ENCODE peak calls at places on chromosomes 3 and 15, in six cellular contexts. H is heart left ventricle, M is transverse colon, B is adrenal gland, G is prostate gland, E is A549. Q is an unnamed sample.

GRCh38 chr15:51672100-51672731 is 9.1 kb upstream of the SCG3 start:
- DNase-seq in G (no peak), M (no peak), E (no peak), B (no peak), H (no peak), Q (no peak)

GRCh38 chr3:64462203-64463120 is 225.3 kb downstream of the ADAMTS9 start:
- DNase-seq in G (no peak), M (no peak), H (no peak), B (no peak), E (no peak), Q (no peak)

GRCh38 chr15:49900036-49900435 is 219.0 kb downstream of the ATP8B4 start:
- DNase-seq in M (no peak), H (no peak), G (no peak), B (no peak), E (no peak), Q (no peak)

GRCh38 chr15:27545494-27546255 is 553.4 kb downstream of the OCA2 start:
- DNase-seq in E (no peak), B (no peak), G (peak; percentile 31), M (no peak), H (no peak), Q (no peak)

GRCh38 chr15:33592864-33593263 is 282.1 kb downstream of the RYR3 start:
- DNase-seq in H (no peak), B (no peak), M (no peak), E (no peak), G (no peak), Q (no peak)

GRCh38 chr3:119944091-119944490 is 150.2 kb downstream of the GSK3B start:
- DNase-seq in G (no peak), E (no peak), M (no peak), H (no peak), B (no peak), Q (no peak)

GRCh38 chr15:38894260-38894948 is 329.8 kb upstream of the RASGRP1 start:
- DNase-seq in H (no peak), E (peak; percentile 19), G (no peak), B (no peak), M (no peak), Q (peak; percentile 91)

GRCh38 chr3:172218350-172219323 is 179.3 kb downstream of the FNDC3B start:
- DNase-seq in G (no peak), M (no peak), H (no peak), E (no peak), B (no peak), Q (peak; percentile 41)

GRCh38 chr15:88161636-88162035 is 94.9 kb downstream of the NTRK3 start:
- DNase-seq in H (no peak), G (no peak), M (no peak), E (no peak), B (no peak), Q (no peak)

GRCh38 chr3:20060924-20061323 is 20.7 kb downstream of the KAT2B start:
- DNase-seq in E (no peak), B (no peak), H (no peak), M (no peak), G (no peak), Q (no peak)

GRCh38 chr3:12998648-12999047 is 74.6 kb downstream of the IQSEC1 start:
- DNase-seq in M (peak; percentile 21), H (no peak), B (no peak), E (no peak), G (no peak), Q (no peak)

GRCh38 chr3:13002398-13003124 is 70.7 kb downstream of the IQSEC1 start:
- DNase-seq in M (peak; percentile 4), H (no peak), G (no peak), B (no peak), E (no peak), Q (no peak)

GRCh38 chr3:12997387-12997786 is 75.8 kb downstream of the IQSEC1 start:
- DNase-seq in B (no peak), G (no peak), H (no peak), M (no peak), E (no peak), Q (no peak)

GRCh38 chr3:12996181-12996506 is 77.1 kb downstream of the IQSEC1 start:
- DNase-seq in E (no peak), M (peak; percentile 5), B (no peak), H (no peak), G (no peak), Q (no peak)

GRCh38 chr3:12999147-13000140 is 73.8 kb downstream of the IQSEC1 start:
- DNase-seq in G (peak; percentile 22), B (peak; percentile 87), E (no peak), H (peak; percentile 92), M (peak; percentile 93), Q (no peak)
- H3K4me1 ChIP-seq in G (no peaks in the 10 kb centered on the region), B (peaks cover 49% of the 10 kb centered on the region), E (peaks cover 3% of the 10 kb centered on the region), H (peaks cover 4% of the 10 kb centered on the region), M (peaks cover 40% of the 10 kb centered on the region), Q (peaks cover 3% of the 10 kb centered on the region)

GRCh38 chr3:136311256-136311655 is 61.1 kb downstream of the PCCB start:
- DNase-seq in B (no peak), G (no peak), H (no peak), M (no peak), E (no peak), Q (no peak)

DNA sequence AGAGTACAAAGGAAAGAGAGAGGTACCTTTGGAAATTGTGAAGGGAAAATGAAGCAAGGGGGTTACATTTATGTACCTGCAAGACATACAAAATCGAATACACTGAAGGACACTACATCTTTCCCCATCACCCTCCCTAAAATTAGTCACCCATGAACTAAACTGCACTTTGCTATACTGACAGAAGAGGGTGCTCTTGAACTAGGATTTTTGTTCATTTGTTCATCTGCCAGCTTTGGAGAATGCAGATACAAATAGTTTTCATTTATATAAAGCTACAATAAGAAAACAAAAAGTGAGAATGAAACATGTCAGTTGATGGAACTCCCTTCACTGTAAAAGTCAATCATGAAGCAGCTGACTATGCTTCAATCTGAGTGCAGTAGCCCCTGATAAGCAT is 55.7 kb downstream of the PCCB start:
- DNase-seq in M (no peak), H (no peak), E (no peak), G (no peak), B (no peak), Q (peak; percentile 61)
- TF ChIP-seq CTCF in M (no peak), H (peak; percentile 18), E (no peak), G (no peak), B (peak; percentile 53), Q (no peak)

GRCh38 chr3:148601766-148602685 is 95.7 kb upstream of the AGTR1 start:
- DNase-seq in E (peak; percentile 51), B (no peak), H (no peak), M (no peak), G (no peak), Q (no peak)
- TF ChIP-seq POLR2A in E (no peak), B (no peak), H (no peak), M (no peak), G (no peak), Q (no peak)

DNA sequence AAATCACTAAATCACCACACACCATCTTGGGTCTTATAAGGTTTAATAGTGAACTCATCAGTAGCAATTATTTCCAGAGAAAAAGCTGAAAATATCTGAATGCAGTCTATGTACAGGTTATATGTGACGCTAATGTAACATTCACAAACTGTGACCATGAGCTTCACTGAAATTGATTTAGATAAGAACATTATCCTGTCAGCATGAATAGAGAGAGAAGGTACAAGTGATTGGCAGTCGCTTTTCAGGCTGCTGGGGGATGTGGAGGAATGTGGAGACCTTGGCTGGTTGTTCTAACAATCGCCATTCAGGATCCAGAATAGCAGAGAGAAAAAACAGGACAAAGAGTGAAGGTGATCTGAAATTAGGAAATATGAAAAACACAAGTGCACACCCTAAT is 98.1 kb downstream of the CADPS start:
- DNase-seq in M (no peak), H (no peak), E (no peak), B (no peak), G (no peak), Q (no peak)
- H3K4me1 ChIP-seq in M (no peaks in the 10 kb centered on the region), H (no peaks in the 10 kb centered on the region), E (no peaks in the 10 kb centered on the region), B (no peaks in the 10 kb centered on the region), G (no peaks in the 10 kb centered on the region), Q (no peaks in the 10 kb centered on the region)

DNA sequence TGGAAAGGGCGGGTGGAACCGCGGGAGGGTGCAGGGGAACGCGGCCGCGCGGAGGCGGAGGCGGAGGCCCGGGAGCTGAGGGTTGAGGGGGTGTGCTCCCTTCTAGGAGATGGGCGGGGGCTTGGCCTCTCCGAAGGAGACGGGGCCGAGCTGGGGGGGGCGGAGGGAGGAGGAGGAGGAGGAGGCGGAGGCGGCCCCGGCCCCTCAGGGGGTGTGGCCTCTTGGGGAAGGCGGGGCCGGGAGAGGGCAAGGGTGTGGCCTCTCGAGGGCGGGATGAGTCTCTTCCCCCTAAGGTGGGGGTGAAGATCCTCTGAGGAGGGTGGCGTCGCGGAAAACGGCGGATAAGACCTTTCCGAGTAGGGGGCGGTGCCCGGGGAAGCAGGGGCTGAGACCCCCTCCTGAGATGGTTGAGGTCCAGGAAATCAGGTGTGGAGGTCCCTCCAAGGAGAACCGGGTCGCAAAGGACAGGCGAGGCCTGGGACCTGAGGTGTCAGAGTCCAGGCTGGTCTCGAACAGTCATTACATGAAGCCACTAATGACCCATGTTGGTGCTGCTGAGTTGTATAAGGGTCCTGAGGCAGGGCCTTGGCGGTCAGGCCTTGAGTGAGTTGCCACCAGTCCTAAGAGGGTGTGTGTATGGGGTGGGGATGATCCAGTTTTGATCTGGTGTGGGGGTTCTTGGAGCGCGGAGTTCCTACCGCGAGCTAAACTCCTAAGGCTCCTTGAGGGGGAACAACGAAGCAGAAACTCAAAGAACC is 759 bp downstream of the WDR6 start:
- DNase-seq in M (peak; percentile 95), E (peak; percentile 62), H (peak; percentile 95), B (peak; percentile 96), G (peak; percentile 86), Q (peak; percentile 75)
- TF ChIP-seq CTCF in M (no peak), E (no peak), H (no peak), B (no peak), G (no peak), Q (no peak)